ENCODE peak calls at places on chromosomes 6 and 20, in four cellular contexts. One of them, this sample, is unnamed.

GRCh38 chr20:58131581-58132142 is 96.8 kb downstream of the ANKRD60 start:
- DNase-seq in astrocyte of the cerebellum: peak
- DNase-seq in RWPE1: peak
- DNase-seq in mesothelial cell of epicardium: no peak
- DNase-seq in this sample: no peak

GRCh38 chr6:155120034-155120433 is 124.9 kb downstream of the TIAM2 start:
- DNase-seq in astrocyte of the cerebellum: peak
- DNase-seq in RWPE1: no peak
- DNase-seq in mesothelial cell of epicardium: no peak
- DNase-seq in this sample: no peak

GRCh38 chr6:80523531-80523970 is 417.1 kb downstream of the BCKDHB start:
- DNase-seq in astrocyte of the cerebellum: no peak
- DNase-seq in RWPE1: no peak
- DNase-seq in mesothelial cell of epicardium: peak
- DNase-seq in this sample: no peak

GRCh38 chr20:36214684-36215256 is 21.5 kb upstream of the AAR2 start:
- DNase-seq in astrocyte of the cerebellum: no peak
- DNase-seq in RWPE1: peak
- DNase-seq in mesothelial cell of epicardium: no peak
- DNase-seq in this sample: peak

GRCh38 chr6:12483712-12484111 is 193.6 kb downstream of the EDN1 start:
- DNase-seq in astrocyte of the cerebellum: peak
- DNase-seq in RWPE1: peak
- DNase-seq in mesothelial cell of epicardium: no peak
- DNase-seq in this sample: peak

GRCh38 chr20:60950547-60950946 is 301.5 kb upstream of the CDH4 start:
- DNase-seq in astrocyte of the cerebellum: no peak
- DNase-seq in RWPE1: no peak
- DNase-seq in mesothelial cell of epicardium: no peak
- DNase-seq in this sample: no peak

GRCh38 chr6:145745861-145746260 is 10.5 kb upstream of the EPM2A start:
- DNase-seq in astrocyte of the cerebellum: no peak
- DNase-seq in RWPE1: no peak
- DNase-seq in mesothelial cell of epicardium: no peak
- DNase-seq in this sample: no peak

GRCh38 chr20:60123096-60123495 is 164.9 kb downstream of the CDH26 start:
- DNase-seq in astrocyte of the cerebellum: no peak
- DNase-seq in RWPE1: no peak
- DNase-seq in mesothelial cell of epicardium: no peak
- DNase-seq in this sample: no peak

GRCh38 chr6:7341989-7342742 is 29.2 kb upstream of the SSR1 start:
- DNase-seq in astrocyte of the cerebellum: no peak
- DNase-seq in RWPE1: no peak
- DNase-seq in mesothelial cell of epicardium: no peak
- DNase-seq in this sample: no peak

GRCh38 chr20:34468956-34469355 is 47.3 kb upstream of the DYNLRB1 start:
- DNase-seq in astrocyte of the cerebellum: no peak
- DNase-seq in RWPE1: no peak
- DNase-seq in mesothelial cell of epicardium: no peak
- DNase-seq in this sample: no peak

GRCh38 chr20:32467506-32468312 is 109.6 kb downstream of the ASXL1 start:
- DNase-seq in astrocyte of the cerebellum: no peak
- DNase-seq in RWPE1: no peak
- DNase-seq in mesothelial cell of epicardium: no peak
- DNase-seq in this sample: no peak

GRCh38 chr6:157106487-157106886 is 216.8 kb downstream of the TMEM242 start:
- DNase-seq in astrocyte of the cerebellum: no peak
- DNase-seq in RWPE1: peak
- DNase-seq in mesothelial cell of epicardium: no peak
- DNase-seq in this sample: peak

GRCh38 chr6:93036835-93037234 is 382.5 kb downstream of the EPHA7 start:
- DNase-seq in astrocyte of the cerebellum: peak
- DNase-seq in RWPE1: no peak
- DNase-seq in mesothelial cell of epicardium: no peak
- DNase-seq in this sample: no peak
- TF ChIP-seq CTCF in astrocyte of the cerebellum: peak
- TF ChIP-seq CTCF in RWPE1: no peak
- TF ChIP-seq CTCF in mesothelial cell of epicardium: no peak
- TF ChIP-seq CTCF in this sample: no peak

GRCh38 chr20:10651227-10651990 is 22.4 kb downstream of the JAG1 start:
- DNase-seq in astrocyte of the cerebellum: no peak
- DNase-seq in RWPE1: no peak
- DNase-seq in mesothelial cell of epicardium: no peak
- DNase-seq in this sample: no peak

GRCh38 chr20:10653593-10654288 is 20.1 kb downstream of the JAG1 start:
- DNase-seq in astrocyte of the cerebellum: no peak
- DNase-seq in RWPE1: no peak
- DNase-seq in mesothelial cell of epicardium: no peak
- DNase-seq in this sample: no peak

GRCh38 chr20:10652185-10652584 is 21.6 kb downstream of the JAG1 start:
- DNase-seq in astrocyte of the cerebellum: no peak
- DNase-seq in RWPE1: no peak
- DNase-seq in mesothelial cell of epicardium: no peak
- DNase-seq in this sample: no peak

GRCh38 chr20:10654630-10655029 is 19.2 kb downstream of the JAG1 start:
- DNase-seq in astrocyte of the cerebellum: no peak
- DNase-seq in RWPE1: no peak
- DNase-seq in mesothelial cell of epicardium: no peak
- DNase-seq in this sample: no peak

GRCh38 chr20:10652660-10653191 is 21.1 kb downstream of the JAG1 start:
- DNase-seq in astrocyte of the cerebellum: no peak
- DNase-seq in RWPE1: no peak
- DNase-seq in mesothelial cell of epicardium: no peak
- DNase-seq in this sample: no peak
- TF ChIP-seq CTCF in astrocyte of the cerebellum: no peak
- TF ChIP-seq CTCF in RWPE1: no peak
- TF ChIP-seq CTCF in mesothelial cell of epicardium: no peak
- TF ChIP-seq CTCF in this sample: no peak

DNA sequence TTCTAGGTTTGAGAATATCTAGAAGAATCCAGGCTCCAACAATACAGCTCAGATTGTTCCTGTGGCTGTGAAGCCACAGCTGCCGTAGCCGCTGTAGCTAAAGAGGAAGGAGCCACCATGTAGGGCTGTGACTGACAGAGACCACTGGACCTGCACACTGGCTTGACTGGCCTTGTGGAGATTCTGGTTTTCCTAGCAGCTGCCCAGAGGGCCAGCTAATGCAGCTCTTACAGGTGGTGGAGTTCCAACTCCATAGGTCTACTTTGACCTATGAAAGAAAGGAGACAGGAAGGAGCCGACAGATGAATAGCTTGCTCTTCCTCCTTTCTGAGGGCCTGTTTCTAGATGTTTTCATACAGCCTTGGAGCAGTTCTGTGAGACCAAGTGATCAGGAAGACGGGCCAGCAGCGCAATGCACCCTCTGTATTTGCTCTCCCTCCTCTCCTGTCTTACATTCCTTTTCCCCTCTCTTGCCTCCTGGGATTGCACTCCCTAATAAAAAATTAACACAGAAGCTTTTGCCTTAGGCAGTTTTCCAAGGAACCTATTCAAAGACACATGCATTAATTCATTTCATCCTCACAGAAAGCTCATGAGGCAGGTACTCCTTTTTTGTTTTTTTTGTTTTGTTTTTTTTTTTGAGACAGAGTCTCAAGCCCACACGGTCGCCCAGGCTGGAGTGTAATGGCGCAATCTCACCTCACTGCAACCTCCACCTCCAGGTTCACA is 51.8 kb upstream of the MYB start:
- DNase-seq in astrocyte of the cerebellum: no peak
- DNase-seq in RWPE1: no peak
- DNase-seq in mesothelial cell of epicardium: no peak
- DNase-seq in this sample: no peak
- TF ChIP-seq CTCF in astrocyte of the cerebellum: no peak
- TF ChIP-seq CTCF in RWPE1: no peak
- TF ChIP-seq CTCF in mesothelial cell of epicardium: no peak
- TF ChIP-seq CTCF in this sample: no peak

GRCh38 chr20:50624351-50625016 is 66.9 kb downstream of the RIPOR3 start:
- DNase-seq in astrocyte of the cerebellum: no peak
- DNase-seq in RWPE1: peak
- DNase-seq in mesothelial cell of epicardium: no peak
- DNase-seq in this sample: no peak

GRCh38 chr20:50628853-50629674 is 62.3 kb downstream of the RIPOR3 start:
- DNase-seq in astrocyte of the cerebellum: no peak
- DNase-seq in RWPE1: no peak
- DNase-seq in mesothelial cell of epicardium: no peak
- DNase-seq in this sample: no peak

GRCh38 chr20:50628326-50628725 is 63.0 kb downstream of the RIPOR3 start:
- DNase-seq in astrocyte of the cerebellum: no peak
- DNase-seq in RWPE1: no peak
- DNase-seq in mesothelial cell of epicardium: no peak
- DNase-seq in this sample: no peak

GRCh38 chr20:50627747-50628146 is 63.6 kb downstream of the RIPOR3 start:
- DNase-seq in astrocyte of the cerebellum: no peak
- DNase-seq in RWPE1: no peak
- DNase-seq in mesothelial cell of epicardium: no peak
- DNase-seq in this sample: no peak

GRCh38 chr20:50625986-50626677 is 65.2 kb downstream of the RIPOR3 start:
- DNase-seq in astrocyte of the cerebellum: no peak
- DNase-seq in RWPE1: no peak
- DNase-seq in mesothelial cell of epicardium: no peak
- DNase-seq in this sample: peak
- TF ChIP-seq CTCF in astrocyte of the cerebellum: peak
- TF ChIP-seq CTCF in RWPE1: no peak
- TF ChIP-seq CTCF in mesothelial cell of epicardium: peak
- TF ChIP-seq CTCF in this sample: peak

GRCh38 chr6:37343248-37343647 is 10.5 kb upstream of the RNF8 start:
- DNase-seq in astrocyte of the cerebellum: no peak
- DNase-seq in RWPE1: no peak
- DNase-seq in mesothelial cell of epicardium: no peak
- DNase-seq in this sample: no peak
- TF ChIP-seq CTCF in astrocyte of the cerebellum: no peak
- TF ChIP-seq CTCF in RWPE1: no peak
- TF ChIP-seq CTCF in mesothelial cell of epicardium: no peak
- TF ChIP-seq CTCF in this sample: no peak

GRCh38 chr6:98841114-98841513 is 6.7 kb downstream of the POU3F2 start:
- DNase-seq in astrocyte of the cerebellum: no peak
- DNase-seq in RWPE1: no peak
- DNase-seq in mesothelial cell of epicardium: no peak
- DNase-seq in this sample: no peak

GRCh38 chr6:98838027-98838426 is 3.7 kb downstream of the POU3F2 start:
- DNase-seq in astrocyte of the cerebellum: no peak
- DNase-seq in RWPE1: no peak
- DNase-seq in mesothelial cell of epicardium: no peak
- DNase-seq in this sample: no peak

GRCh38 chr6:98841589-98842488 is 7.5 kb downstream of the POU3F2 start:
- DNase-seq in astrocyte of the cerebellum: no peak
- DNase-seq in RWPE1: no peak
- DNase-seq in mesothelial cell of epicardium: no peak
- DNase-seq in this sample: no peak

GRCh38 chr6:98840385-98840784 is 6.0 kb downstream of the POU3F2 start:
- DNase-seq in astrocyte of the cerebellum: no peak
- DNase-seq in RWPE1: no peak
- DNase-seq in mesothelial cell of epicardium: no peak
- DNase-seq in this sample: no peak

GRCh38 chr6:98839788-98840361 is 5.5 kb downstream of the POU3F2 start:
- DNase-seq in astrocyte of the cerebellum: peak
- DNase-seq in RWPE1: no peak
- DNase-seq in mesothelial cell of epicardium: no peak
- DNase-seq in this sample: peak
- TF ChIP-seq CTCF in astrocyte of the cerebellum: peak
- TF ChIP-seq CTCF in RWPE1: no peak
- TF ChIP-seq CTCF in mesothelial cell of epicardium: no peak
- TF ChIP-seq CTCF in this sample: peak

GRCh38 chr20:2509794-2510193 is 1.1 kb upstream of the ZNF343 start:
- DNase-seq in astrocyte of the cerebellum: no peak
- DNase-seq in RWPE1: no peak
- DNase-seq in mesothelial cell of epicardium: no peak
- DNase-seq in this sample: no peak

GRCh38 chr20:2507875-2508630 is 662 bp downstream of the ZNF343 start:
- DNase-seq in astrocyte of the cerebellum: no peak
- DNase-seq in RWPE1: peak
- DNase-seq in mesothelial cell of epicardium: no peak
- DNase-seq in this sample: no peak

GRCh38 chr20:2507464-2507863 is 1.3 kb downstream of the ZNF343 start:
- DNase-seq in astrocyte of the cerebellum: no peak
- DNase-seq in RWPE1: no peak
- DNase-seq in mesothelial cell of epicardium: no peak
- DNase-seq in this sample: no peak

GRCh38 chr20:2509468-2509781 is 710 bp upstream of the ZNF343 start:
- DNase-seq in astrocyte of the cerebellum: no peak
- DNase-seq in RWPE1: no peak
- DNase-seq in mesothelial cell of epicardium: no peak
- DNase-seq in this sample: no peak

GRCh38 chr20:2508631-2509467 is at the start of gene ZNF343:
- DNase-seq in astrocyte of the cerebellum: peak
- DNase-seq in RWPE1: peak
- DNase-seq in mesothelial cell of epicardium: peak
- DNase-seq in this sample: peak
- TF ChIP-seq CTCF in astrocyte of the cerebellum: no peak
- TF ChIP-seq CTCF in RWPE1: no peak
- TF ChIP-seq CTCF in mesothelial cell of epicardium: no peak
- TF ChIP-seq CTCF in this sample: peak

GRCh38 chr6:149197482-149197881 is 120.0 kb upstream of the TAB2 start:
- DNase-seq in astrocyte of the cerebellum: no peak
- DNase-seq in RWPE1: no peak
- DNase-seq in mesothelial cell of epicardium: no peak
- DNase-seq in this sample: no peak
- TF ChIP-seq CTCF in astrocyte of the cerebellum: no peak
- TF ChIP-seq CTCF in RWPE1: no peak
- TF ChIP-seq CTCF in mesothelial cell of epicardium: no peak
- TF ChIP-seq CTCF in this sample: peak

DNA sequence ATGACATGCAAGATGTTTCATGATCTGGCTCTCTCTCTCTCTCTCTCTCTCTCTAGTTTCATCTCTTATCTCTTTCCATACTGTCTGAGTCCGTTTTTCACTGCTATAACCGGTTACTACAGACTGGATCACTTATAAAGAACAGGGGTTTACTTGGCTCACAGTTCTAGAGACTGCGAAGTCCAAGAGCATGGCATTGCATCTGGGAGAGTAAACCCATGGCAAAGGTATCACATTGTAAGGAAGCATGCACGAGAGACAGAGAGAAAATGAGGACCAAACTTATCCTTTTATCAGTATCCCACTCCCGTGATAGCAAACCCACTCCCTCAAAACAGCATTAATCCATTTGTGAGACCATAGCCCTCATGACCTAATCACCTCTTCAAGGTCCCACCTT is 7.2 kb upstream of the AGPAT4 start:
- DNase-seq in astrocyte of the cerebellum: no peak
- DNase-seq in RWPE1: no peak
- DNase-seq in mesothelial cell of epicardium: no peak
- DNase-seq in this sample: no peak
- TF ChIP-seq CTCF in astrocyte of the cerebellum: no peak
- TF ChIP-seq CTCF in RWPE1: no peak
- TF ChIP-seq CTCF in mesothelial cell of epicardium: no peak
- TF ChIP-seq CTCF in this sample: no peak